ENCODE peak calls at places on chromosomes 4 and X, in nine cellular contexts. H, Z, S, B, A, I, F, P and O are unnamed samples.

GRCh38 chr4:78747328-78747946 is 28.7 kb upstream of the BMP2K start:
- DNase-seq in H (peak; percentile 76), B (no peak), P (no peak), A (no peak), Z (no peak), S (no peak), F (no peak), I (no peak), O (no peak)

GRCh38 chr4:155038459-155038858 is 170.0 kb upstream of the NPY2R start:
- DNase-seq in A (no peak), Z (no peak), P (no peak), S (no peak), I (no peak), H (no peak), B (no peak), F (no peak), O (no peak)

GRCh38 chrX:132837971-132838370 is 120.5 kb downstream of the HS6ST2 start:
- DNase-seq in B (no peak), S (no peak), A (no peak), Z (no peak), F (no peak), P (no peak), I (no peak), H (no peak), O (no peak)

GRCh38 chrX:40394302-40394701 is 186.5 kb upstream of the ATP6AP2 start:
- DNase-seq in I (no peak), P (no peak), H (no peak), B (no peak), S (no peak), F (no peak), Z (no peak), A (no peak), O (no peak)

GRCh38 chrX:130726661-130727060 is 176.3 kb downstream of the ENOX2 start:
- DNase-seq in A (peak; percentile 64), F (no peak), I (peak; percentile 72), B (no peak), S (no peak), P (no peak), Z (no peak), H (peak; percentile 85), O (peak; percentile 44)

GRCh38 chrX:48531359-48531954 is 8.1 kb upstream of the TBC1D25 start:
- DNase-seq in S (no peak), A (peak; percentile 80), P (peak; percentile 34), F (peak; percentile 86), Z (no peak), I (peak; percentile 75), B (peak; percentile 71), H (peak; percentile 86), O (peak; percentile 84)

GRCh38 chrX:123817288-123817894 is 42.5 kb upstream of the XIAP start:
- DNase-seq in I (no peak), Z (no peak), F (no peak), S (no peak), P (no peak), H (no peak), B (peak; percentile 79), A (no peak), O (no peak)

GRCh38 chr4:1683371-1683902 is 676 bp downstream of the FAM53A start:
- DNase-seq in A (peak; percentile 81), I (peak; percentile 66), S (no peak), P (peak; percentile 86), B (no peak), Z (no peak), H (peak; percentile 91), F (peak; percentile 95), O (peak; percentile 66)

GRCh38 chr4:19987746-19988145 is 264.0 kb upstream of the SLIT2 start:
- DNase-seq in H (peak; percentile 72), S (no peak), Z (no peak), B (no peak), F (no peak), A (peak; percentile 59), I (no peak), P (no peak), O (peak; percentile 49)

GRCh38 chrX:88355252-88355651 is 391.8 kb upstream of the CPXCR1 start:
- DNase-seq in Z (no peak), P (no peak), S (no peak), I (no peak), B (no peak), A (no peak), F (no peak), H (no peak), O (no peak)

GRCh38 chrX:5708209-5708608 is 520.5 kb downstream of the NLGN4X start:
- DNase-seq in P (no peak), S (no peak), I (peak; percentile 60), H (no peak), B (no peak), Z (no peak), F (no peak), A (no peak), O (no peak)

GRCh38 chrX:34381241-34381640 is 249.1 kb upstream of the FAM47A start:
- DNase-seq in B (no peak), A (peak; percentile 16), P (no peak), Z (no peak), F (peak; percentile 45), H (no peak), I (no peak), S (no peak), O (no peak)

GRCh38 chr4:167032876-167033275 is 201.4 kb downstream of the SPOCK3 start:
- DNase-seq in Z (no peak), B (no peak), A (peak; percentile 27), S (no peak), F (no peak), I (peak; percentile 82), H (no peak), P (no peak), O (peak; percentile 96)

GRCh38 chr4:109877400-109877799 is 29.5 kb downstream of the LRIT3 start:
- DNase-seq in A (no peak), H (no peak), B (no peak), P (no peak), F (no peak), Z (no peak), S (no peak), I (no peak), O (peak; percentile 56)

GRCh38 chr4:75673959-75674328 is 733 bp upstream of the G3BP2 start:
- DNase-seq in B (no peak), S (no peak), H (no peak), F (peak; percentile 25), P (no peak), A (peak; percentile 79), I (no peak), Z (peak; percentile 16), O (no peak)
- H3K4me3 ChIP-seq in B (no peak overlapping the region), S (peak overlapping the region; percentile 96), H (peak overlapping the region; percentile 97), F (peak overlapping the region; percentile 99), P (peak overlapping the region; percentile 89), A (peak overlapping the region; percentile 97), I (peak overlapping the region; percentile 92), Z (peak overlapping the region; percentile 95), O (peak overlapping the region; percentile 100)

DNA sequence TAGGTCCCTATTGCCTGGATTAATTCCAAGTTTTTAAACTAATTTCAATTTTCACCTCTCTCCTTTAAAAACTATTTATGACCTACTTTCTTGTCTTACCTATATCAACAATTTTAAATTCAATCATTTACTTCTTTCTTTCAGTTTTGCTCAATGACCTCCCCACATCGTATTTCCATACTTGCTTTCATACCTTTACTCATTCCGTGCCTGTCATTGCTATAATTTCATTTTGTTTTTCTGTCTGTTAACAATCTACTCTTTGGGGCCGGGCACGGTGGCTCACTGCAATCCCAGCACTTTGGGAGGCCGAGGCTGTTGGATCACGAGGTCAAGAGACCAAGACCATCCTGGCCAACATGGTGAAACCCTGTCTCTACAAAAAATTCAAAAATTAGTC is 781.1 kb downstream of the FSTL5 start:
- DNase-seq in F (no peak), B (no peak), H (no peak), S (no peak), P (no peak), A (no peak), I (no peak), Z (no peak), O (no peak)
- H3K4me3 ChIP-seq in F (no peak overlapping the region), B (no peak overlapping the region), H (no peak overlapping the region), S (no peak overlapping the region), P (no peak overlapping the region), A (no peak overlapping the region), I (no peak overlapping the region), Z (no peak overlapping the region), O (no peak overlapping the region)

GRCh38 chr4:5471691-5472090 is 236.7 kb downstream of the EVC2 start:
- DNase-seq in S (no peak), B (no peak), A (no peak), I (no peak), P (no peak), Z (no peak), H (no peak), F (peak; percentile 58), O (no peak)
- H3K4me3 ChIP-seq in S (no peak overlapping the region), B (no peak overlapping the region), A (no peak overlapping the region), I (no peak overlapping the region), P (no peak overlapping the region), Z (no peak overlapping the region), H (no peak overlapping the region), F (no peak overlapping the region), O (no peak overlapping the region)

GRCh38 chr4:186758929-186759682 is 35.5 kb upstream of the FAT1 start:
- DNase-seq in H (no peak), I (no peak), F (no peak), S (no peak), Z (no peak), P (no peak), A (no peak), B (no peak), O (no peak)

GRCh38 chr4:186759990-186760389 is 36.3 kb upstream of the FAT1 start:
- DNase-seq in S (no peak), A (no peak), I (no peak), H (no peak), B (no peak), Z (no peak), F (no peak), P (no peak), O (no peak)

GRCh38 chr4:186760576-186760975 is 36.9 kb upstream of the FAT1 start:
- DNase-seq in S (no peak), F (no peak), Z (no peak), H (peak; percentile 88), A (peak; percentile 51), B (no peak), P (no peak), I (peak; percentile 76), O (peak; percentile 61)

GRCh38 chr4:186755550-186756519 is 32.2 kb upstream of the FAT1 start:
- DNase-seq in P (no peak), I (no peak), H (no peak), F (peak; percentile 38), B (peak; percentile 92), S (no peak), Z (no peak), A (no peak), O (no peak)

DNA sequence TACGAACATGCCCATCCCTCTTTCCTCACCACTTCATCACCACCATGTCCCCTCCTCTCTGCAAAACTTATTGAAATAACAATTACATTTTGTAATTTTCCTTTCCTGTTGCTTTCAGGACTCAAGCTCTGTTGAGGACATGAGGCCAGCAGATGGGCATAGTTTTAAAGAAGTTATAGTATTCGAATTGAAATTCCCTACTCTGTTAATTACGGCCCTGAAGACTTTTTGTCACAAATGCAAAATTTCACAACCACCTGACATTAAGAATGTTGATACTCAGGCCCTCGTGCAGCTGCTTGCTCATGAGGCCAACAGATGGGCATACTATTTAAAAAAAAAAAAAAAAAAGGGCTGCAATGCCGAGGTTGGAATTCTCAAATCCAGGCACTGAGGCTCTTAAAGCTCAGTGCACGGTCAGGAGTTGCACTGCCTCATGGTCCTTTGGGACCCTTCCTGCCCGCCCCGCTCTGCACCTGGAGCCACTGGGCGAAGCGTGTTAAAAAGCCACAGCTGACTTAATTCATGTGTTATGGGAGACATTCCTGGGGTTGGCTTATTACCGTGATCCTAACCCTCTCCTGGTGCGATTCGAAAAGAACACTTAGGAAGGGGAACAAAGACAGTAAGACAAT is 34.2 kb upstream of the FAT1 start:
- DNase-seq in S (no peak), Z (no peak), I (no peak), H (peak; percentile 23), F (no peak), P (no peak), B (no peak), A (no peak), O (no peak)
- H3K4me3 ChIP-seq in S (no peak overlapping the region), Z (no peak overlapping the region), I (no peak overlapping the region), H (no peak overlapping the region), F (no peak overlapping the region), P (no peak overlapping the region), B (no peak overlapping the region), A (no peak overlapping the region), O (no peak overlapping the region)